ENCODE peak calls at places on chromosomes 7 and 10, in eight cellular contexts. U is AG08396; T is amygdala; D is hypothalamus; W is epithelial cell of esophagus; R is GM03348; N is body of pancreas; S is central memory CD8-positive, alpha-beta T cell. E is an unnamed sample.

GRCh38 chr7:106165328-106165727 is 53.2 kb upstream of the SYPL1 start:
- DNase-seq in W (peak; percentile 42), D (no peak), N (no peak), S (no peak), U (no peak), R (peak; percentile 58), T (no peak), E (no peak)

GRCh38 chr10:121594623-121595320 is 3.5 kb downstream of the FGFR2 start:
- DNase-seq in U (no peak), R (peak; percentile 62), T (no peak), D (no peak), S (no peak), W (no peak), N (no peak), E (no peak)

GRCh38 chr10:28774051-28774995 is 97.0 kb downstream of the BAMBI start:
- DNase-seq in D (no peak), R (no peak), S (no peak), W (no peak), U (no peak), N (no peak), T (no peak), E (peak; percentile 7)

GRCh38 chr7:64978497-64979203 is 12.2 kb downstream of the ZNF117 start:
- DNase-seq in N (no peak), U (no peak), W (no peak), D (no peak), S (no peak), T (no peak), R (no peak), E (no peak)

GRCh38 chr10:17645591-17646345 is 1.8 kb downstream of the STAM start:
- DNase-seq in S (no peak), U (no peak), D (no peak), W (peak; percentile 90), N (no peak), T (no peak), R (no peak), E (peak; percentile 67)

GRCh38 chr10:86730227-86730626 is 26.2 kb upstream of the BMPR1A start:
- DNase-seq in N (peak; percentile 68), S (no peak), D (no peak), T (no peak), U (no peak), W (no peak), R (no peak), E (peak; percentile 26)

GRCh38 chr10:29635711-29636144 is 957 bp upstream of the SVIL start:
- DNase-seq in R (no peak), N (no peak), S (no peak), W (no peak), T (no peak), U (no peak), D (no peak), E (peak; percentile 76)

GRCh38 chr10:8360814-8361509 is 306.5 kb downstream of the GATA3 start:
- DNase-seq in U (no peak), W (no peak), N (no peak), T (no peak), D (no peak), R (no peak), S (no peak), E (no peak)

GRCh38 chr10:72261323-72262018 is 12.3 kb upstream of the DDIT4 start:
- DNase-seq in T (no peak), R (no peak), W (peak; percentile 71), N (no peak), S (no peak), U (no peak), D (no peak), E (peak; percentile 59)

GRCh38 chr10:11610151-11610854 is 1.1 kb downstream of the USP6NL start:
- DNase-seq in T (no peak), S (no peak), U (no peak), D (no peak), R (no peak), W (no peak), N (no peak), E (no peak)

GRCh38 chr7:151715661-151716338 is 161.1 kb downstream of the PRKAG2 start:
- DNase-seq in N (peak; percentile 68), U (no peak), D (no peak), W (no peak), T (no peak), R (no peak), S (no peak), E (peak; percentile 77)

GRCh38 chr10:79248341-79248931 is 98.8 kb upstream of the PPIF start:
- DNase-seq in W (no peak), D (peak; percentile 79), U (no peak), R (no peak), S (no peak), N (peak; percentile 80), T (no peak), E (no peak)

GRCh38 chr7:92753614-92754013 is 82.8 kb downstream of the CDK6 start:
- DNase-seq in T (no peak), D (no peak), U (no peak), W (peak; percentile 82), R (no peak), N (no peak), S (no peak), E (peak; percentile 79)

GRCh38 chr10:118763202-118763988 is 8.6 kb upstream of the CACUL1 start:
- DNase-seq in D (no peak), R (no peak), N (no peak), T (no peak), W (no peak), U (no peak), S (no peak), E (peak; percentile 84)

E was measured in kidney tubule cell.